ENCODE peak calls at places on chromosomes 3 and 15, in four cellular contexts. B is body of pancreas; R is H4; G is effector memory CD4-positive, alpha-beta T cell. Y is an unnamed sample.

GRCh38 chr3:25911525-25912295 is 121.8 kb downstream of the OXSM start:
- DNase-seq in G (peak), R (no peak), B (no peak), Y (no peak)

GRCh38 chr3:127221062-127222035 is 28.4 kb downstream of the PRR23E start:
- DNase-seq in G (no peak), R (no peak), B (no peak), Y (no peak)

GRCh38 chr15:99967841-99968371 is 234.7 kb upstream of the LYSMD4 start:
- DNase-seq in R (peak), G (no peak), B (no peak), Y (no peak)

GRCh38 chr15:66456211-66456610 is 41.4 kb downstream of the SNAPC5 start:
- DNase-seq in G (no peak), B (no peak), R (no peak), Y (no peak)

GRCh38 chr15:101446527-101447167 is 42.9 kb downstream of the PCSK6 start:
- DNase-seq in B (no peak), G (no peak), R (no peak), Y (no peak)

GRCh38 chr15:79078763-79079395 is 11.7 kb downstream of the RASGRF1 start:
- DNase-seq in R (no peak), B (no peak), G (no peak), Y (no peak)

GRCh38 chr3:48548731-48549705 is 7.6 kb downstream of the PFKFB4 start:
- DNase-seq in R (peak), B (peak), G (peak), Y (peak)

GRCh38 chr3:12922299-12922698 is 80.9 kb upstream of the RPL32 start:
- DNase-seq in G (no peak), B (no peak), R (no peak), Y (no peak)

GRCh38 chr3:13157986-13158385 is 84.8 kb upstream of the IQSEC1 start:
- DNase-seq in B (no peak), G (no peak), R (no peak), Y (no peak)

GRCh38 chr15:70579766-70580165 is 183.6 kb downstream of the UACA start:
- DNase-seq in B (no peak), R (no peak), G (no peak), Y (no peak)

GRCh38 chr15:100920516-100921135 is 1.5 kb downstream of the LRRK1 start:
- DNase-seq in R (no peak), B (no peak), G (no peak), Y (no peak)

GRCh38 chr3:122112754-122113153 is 57.6 kb downstream of the CD86 start:
- DNase-seq in G (no peak), R (no peak), B (no peak), Y (no peak)

GRCh38 chr3:1326546-1326945 is 233.7 kb downstream of the CNTN6 start:
- DNase-seq in R (no peak), G (no peak), B (no peak), Y (no peak)

GRCh38 chr3:69890691-69891090 is 108.8 kb upstream of the SAMMSON start:
- DNase-seq in R (no peak), G (no peak), B (no peak), Y (no peak)

GRCh38 chr3:141279074-141279945 is 47.7 kb downstream of the PXYLP1 start:
- DNase-seq in B (no peak), R (no peak), G (no peak), Y (peak)

GRCh38 chr15:99335508-99335907 is 84.2 kb downstream of the LRRC28 start:
- DNase-seq in B (no peak), R (no peak), G (no peak), Y (no peak)

GRCh38 chr3:180977498-180977897 is 12.0 kb downstream of the DNAJC19 start:
- DNase-seq in G (no peak), R (no peak), B (no peak), Y (no peak)

GRCh38 chr15:69554321-69554961 is 101.8 kb downstream of the RPLP1 start:
- DNase-seq in R (no peak), G (no peak), B (no peak), Y (no peak)

GRCh38 chr15:57505949-57506391 is 85.7 kb upstream of the MYZAP start:
- DNase-seq in G (no peak), R (no peak), B (peak), Y (peak)

GRCh38 chr3:129827765-129828164 is 65.7 kb downstream of the TMCC1 start:
- DNase-seq in B (no peak), G (peak), R (no peak), Y (no peak)

GRCh38 chr3:187360523-187361060 is 7.6 kb upstream of the RTP4 start:
- DNase-seq in R (no peak), G (no peak), B (no peak), Y (no peak)

GRCh38 chr15:74375303-74375693 is 7.9 kb upstream of the CYP11A1 start:
- DNase-seq in G (peak), R (peak), B (peak), Y (peak)

GRCh38 chr15:74776851-74777768 is 4.8 kb upstream of the CSK start:
- DNase-seq in B (no peak), G (peak), R (no peak), Y (no peak)

GRCh38 chr15:38688761-38689160 is 124.1 kb upstream of the RASGRP1 start:
- DNase-seq in B (no peak), G (peak), R (no peak), Y (no peak)

GRCh38 chr3:128054363-128054762 is 2.1 kb downstream of the SEC61A1 start:
- DNase-seq in R (no peak), B (no peak), G (no peak), Y (no peak)